ENCODE peak calls at places on chromosomes 16 and 17, in five cellular contexts. One of them, this sample, is unnamed.

GRCh38 chr17:82927311-82927660 is 87.5 kb upstream of the ZNF750 start:
- DNase-seq in K562: no peak
- DNase-seq in A549: no peak
- DNase-seq in GM12878: no peak
- DNase-seq in HepG2: no peak
- DNase-seq in this sample: no peak

GRCh38 chr17:32285770-32286517 is 20.3 kb downstream of the RHBDL3 start:
- DNase-seq in HepG2: no peak
- DNase-seq in K562: no peak
- DNase-seq in GM12878: no peak
- DNase-seq in A549: no peak
- DNase-seq in this sample: no peak

GRCh38 chr17:35973333-35974260 is 7.7 kb downstream of the CCL16 start:
- DNase-seq in GM12878: no peak
- DNase-seq in HepG2: peak
- DNase-seq in K562: no peak
- DNase-seq in A549: peak
- DNase-seq in this sample: no peak

GRCh38 chr17:14019186-14019956 is 49.9 kb upstream of the COX10 start:
- DNase-seq in GM12878: no peak
- DNase-seq in K562: peak
- DNase-seq in A549: no peak
- DNase-seq in HepG2: no peak
- DNase-seq in this sample: no peak

GRCh38 chr17:78895322-78895721 is 7.7 kb downstream of the CEP295NL start:
- DNase-seq in K562: no peak
- DNase-seq in HepG2: no peak
- DNase-seq in GM12878: no peak
- DNase-seq in A549: no peak
- DNase-seq in this sample: no peak

GRCh38 chr17:81334419-81334896 is 39.4 kb upstream of the SLC38A10 start:
- DNase-seq in HepG2: no peak
- DNase-seq in K562: no peak
- DNase-seq in A549: no peak
- DNase-seq in GM12878: no peak
- DNase-seq in this sample: no peak

GRCh38 chr16:88390760-88391496 is 8.2 kb downstream of the ZNF469 start:
- DNase-seq in GM12878: no peak
- DNase-seq in K562: no peak
- DNase-seq in A549: no peak
- DNase-seq in HepG2: no peak
- DNase-seq in this sample: no peak

GRCh38 chr16:84864266-84864955 is 44.6 kb downstream of the CRISPLD2 start:
- DNase-seq in A549: no peak
- DNase-seq in GM12878: no peak
- DNase-seq in HepG2: no peak
- DNase-seq in K562: no peak
- DNase-seq in this sample: no peak

GRCh38 chr17:39191750-39192510 is 5.5 kb downstream of the CACNB1 start:
- DNase-seq in K562: no peak
- DNase-seq in A549: no peak
- DNase-seq in GM12878: no peak
- DNase-seq in HepG2: no peak
- DNase-seq in this sample: no peak

GRCh38 chr16:69118994-69119393 is 13.4 kb downstream of the CHTF8 start:
- DNase-seq in A549: no peak
- DNase-seq in HepG2: no peak
- DNase-seq in GM12878: no peak
- DNase-seq in K562: no peak
- DNase-seq in this sample: no peak

GRCh38 chr17:7413346-7413985 is 5.8 kb downstream of the NLGN2 start:
- DNase-seq in HepG2: no peak
- DNase-seq in A549: no peak
- DNase-seq in K562: no peak
- DNase-seq in GM12878: no peak
- DNase-seq in this sample: no peak

GRCh38 chr17:27339836-27340550 is 46.1 kb downstream of the WSB1 start:
- DNase-seq in HepG2: peak
- DNase-seq in GM12878: no peak
- DNase-seq in K562: peak
- DNase-seq in A549: peak
- DNase-seq in this sample: no peak

GRCh38 chr17:43211480-43212402 is at the start of gene TMEM106A:
- DNase-seq in A549: peak
- DNase-seq in GM12878: peak
- DNase-seq in HepG2: peak
- DNase-seq in K562: no peak
- DNase-seq in this sample: peak

GRCh38 chr16:24800586-24800985 is 45.2 kb upstream of the SLC5A11 start:
- DNase-seq in A549: peak
- DNase-seq in K562: no peak
- DNase-seq in GM12878: no peak
- DNase-seq in HepG2: peak
- DNase-seq in this sample: no peak

GRCh38 chr17:74199306-74200092 is 4.0 kb upstream of the RPL38 start:
- DNase-seq in GM12878: no peak
- DNase-seq in K562: peak
- DNase-seq in HepG2: peak
- DNase-seq in A549: peak
- DNase-seq in this sample: peak

GRCh38 chr17:51439395-51440229 is 179.3 kb downstream of the UTP18 start:
- DNase-seq in GM12878: no peak
- DNase-seq in HepG2: no peak
- DNase-seq in K562: no peak
- DNase-seq in A549: no peak
- DNase-seq in this sample: no peak

GRCh38 chr16:78096386-78096785 is 3.1 kb upstream of the WWOX start:
- DNase-seq in HepG2: no peak
- DNase-seq in A549: no peak
- DNase-seq in GM12878: no peak
- DNase-seq in K562: no peak
- DNase-seq in this sample: no peak

GRCh38 chr16:79272141-79272577 is 328.4 kb downstream of the MAF start:
- DNase-seq in A549: no peak
- DNase-seq in HepG2: no peak
- DNase-seq in GM12878: no peak
- DNase-seq in K562: no peak
- DNase-seq in this sample: no peak

GRCh38 chr16:80277182-80277581 is 263.6 kb upstream of the DYNLRB2 start:
- DNase-seq in GM12878: no peak
- DNase-seq in K562: peak
- DNase-seq in A549: no peak
- DNase-seq in HepG2: no peak
- DNase-seq in this sample: peak

DNA sequence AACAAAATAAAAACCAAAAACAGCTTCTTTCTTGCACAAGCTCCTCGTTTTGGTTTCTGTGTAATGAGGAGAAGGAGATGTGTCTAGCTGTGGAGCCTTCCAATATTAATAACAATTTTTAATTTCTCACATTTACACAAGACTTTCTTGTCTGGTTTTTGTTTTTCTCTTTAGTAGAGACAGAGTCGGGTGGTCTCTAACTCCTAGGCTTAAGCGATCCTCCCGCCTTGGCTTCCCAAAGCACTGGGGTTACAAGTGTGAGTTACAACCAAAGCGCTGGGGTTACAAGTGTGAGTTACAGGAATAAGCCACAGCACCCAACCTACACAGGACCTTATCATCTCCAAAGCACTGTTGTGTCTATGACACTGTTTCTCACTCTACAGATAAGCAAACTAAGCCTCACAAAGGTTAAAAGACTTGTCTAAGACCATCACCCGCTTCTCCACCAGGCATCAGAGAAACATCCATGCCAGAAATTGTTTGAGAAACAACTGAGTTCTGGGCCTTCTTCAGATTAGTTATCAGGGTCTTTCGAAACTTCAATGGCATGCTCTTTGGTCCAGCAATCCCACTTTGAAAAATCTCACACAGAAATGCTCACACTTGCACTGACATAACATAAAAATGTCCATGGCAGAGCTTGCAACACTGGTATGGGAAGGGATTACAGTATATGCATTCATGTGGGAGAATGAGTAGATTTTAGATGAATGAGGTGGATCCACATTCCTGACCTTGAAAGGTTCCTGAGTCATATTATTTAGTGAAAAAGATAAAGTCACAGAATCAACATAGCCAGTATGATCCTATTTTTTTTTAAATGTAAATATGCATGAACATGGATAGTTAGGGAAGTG is 3.9 kb downstream of the ABAT start:
- DNase-seq in A549: peak
- DNase-seq in GM12878: no peak
- DNase-seq in K562: no peak
- DNase-seq in HepG2: peak
- DNase-seq in this sample: no peak
- TF ChIP-seq ESRRA in A549: no peak
- TF ChIP-seq ESRRA in GM12878: no peak
- TF ChIP-seq ESRRA in K562: no peak
- TF ChIP-seq ESRRA in HepG2: peak
- TF ChIP-seq ESRRA in this sample: no peak

DNA sequence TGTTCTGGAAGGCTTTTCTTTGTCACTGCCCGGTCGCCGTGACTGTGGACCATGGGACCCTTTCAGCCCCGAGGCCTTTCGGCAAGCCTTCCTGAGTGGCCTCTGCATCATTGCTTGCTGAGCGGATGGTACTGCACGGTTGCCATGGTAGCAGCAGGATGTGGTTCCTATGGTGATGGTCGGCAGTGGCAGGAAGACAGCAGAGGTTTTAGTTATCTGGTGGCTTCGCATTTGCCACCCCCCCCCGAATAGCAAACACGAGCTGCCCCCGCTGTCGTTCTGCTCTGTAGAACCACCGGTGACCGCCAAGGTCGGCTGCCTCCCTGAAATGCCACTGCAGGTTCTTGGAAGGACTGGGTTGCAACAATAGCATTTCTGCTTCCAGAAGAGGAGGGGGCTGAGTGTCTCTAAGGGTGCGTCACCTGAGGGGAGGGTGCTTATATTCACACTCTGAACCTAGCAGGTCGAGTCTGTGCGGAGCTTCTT is 76.6 kb downstream of the CMIP start:
- DNase-seq in GM12878: no peak
- DNase-seq in A549: no peak
- DNase-seq in K562: peak
- DNase-seq in HepG2: no peak
- DNase-seq in this sample: no peak
- TF ChIP-seq ESRRA in GM12878: no peak
- TF ChIP-seq ESRRA in A549: no peak
- TF ChIP-seq ESRRA in K562: no peak
- TF ChIP-seq ESRRA in HepG2: no peak
- TF ChIP-seq ESRRA in this sample: no peak

GRCh38 chr16:50684823-50685455 is 3.8 kb upstream of the SNX20 start:
- DNase-seq in A549: no peak
- DNase-seq in HepG2: no peak
- DNase-seq in K562: no peak
- DNase-seq in GM12878: no peak
- DNase-seq in this sample: no peak
- TF ChIP-seq ESRRA in A549: no peak
- TF ChIP-seq ESRRA in HepG2: no peak
- TF ChIP-seq ESRRA in K562: no peak
- TF ChIP-seq ESRRA in GM12878: no peak
- TF ChIP-seq ESRRA in this sample: no peak

GRCh38 chr17:61157246-61157887 is 242.3 kb upstream of the TBX2 start:
- DNase-seq in GM12878: no peak
- DNase-seq in HepG2: no peak
- DNase-seq in A549: peak
- DNase-seq in K562: no peak
- DNase-seq in this sample: no peak

GRCh38 chr17:61160789-61161440 is 238.7 kb upstream of the TBX2 start:
- DNase-seq in K562: no peak
- DNase-seq in GM12878: no peak
- DNase-seq in A549: no peak
- DNase-seq in HepG2: no peak
- DNase-seq in this sample: no peak

GRCh38 chr17:61158372-61158771 is 241.3 kb upstream of the TBX2 start:
- DNase-seq in GM12878: no peak
- DNase-seq in HepG2: no peak
- DNase-seq in K562: no peak
- DNase-seq in A549: peak
- DNase-seq in this sample: no peak

GRCh38 chr17:61161615-61162134 is 238.0 kb upstream of the TBX2 start:
- DNase-seq in HepG2: no peak
- DNase-seq in A549: no peak
- DNase-seq in K562: no peak
- DNase-seq in GM12878: no peak
- DNase-seq in this sample: no peak

DNA sequence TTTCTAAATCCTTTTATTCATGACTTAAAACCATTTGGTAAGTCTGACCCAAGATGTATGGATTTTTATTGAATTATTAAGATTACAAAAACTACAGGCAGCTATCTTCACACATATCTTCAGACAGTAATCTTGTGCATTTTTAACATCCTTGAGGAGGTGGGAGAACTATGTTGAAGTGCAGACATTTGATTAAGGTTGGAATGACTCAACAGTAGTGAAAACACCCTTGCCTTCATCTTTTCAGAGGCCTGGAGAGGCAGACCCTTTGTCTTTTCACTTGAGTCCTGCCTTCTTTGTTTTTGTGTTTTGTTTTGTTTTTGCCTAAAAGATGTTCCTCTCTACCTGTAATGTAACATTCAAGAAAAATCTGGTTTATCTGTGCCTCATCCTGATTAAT is 240.2 kb upstream of the TBX2 start:
- DNase-seq in GM12878: no peak
- DNase-seq in A549: peak
- DNase-seq in HepG2: no peak
- DNase-seq in K562: no peak
- DNase-seq in this sample: no peak
- TF ChIP-seq ESRRA in GM12878: no peak
- TF ChIP-seq ESRRA in A549: no peak
- TF ChIP-seq ESRRA in HepG2: no peak
- TF ChIP-seq ESRRA in K562: no peak
- TF ChIP-seq ESRRA in this sample: no peak

DNA sequence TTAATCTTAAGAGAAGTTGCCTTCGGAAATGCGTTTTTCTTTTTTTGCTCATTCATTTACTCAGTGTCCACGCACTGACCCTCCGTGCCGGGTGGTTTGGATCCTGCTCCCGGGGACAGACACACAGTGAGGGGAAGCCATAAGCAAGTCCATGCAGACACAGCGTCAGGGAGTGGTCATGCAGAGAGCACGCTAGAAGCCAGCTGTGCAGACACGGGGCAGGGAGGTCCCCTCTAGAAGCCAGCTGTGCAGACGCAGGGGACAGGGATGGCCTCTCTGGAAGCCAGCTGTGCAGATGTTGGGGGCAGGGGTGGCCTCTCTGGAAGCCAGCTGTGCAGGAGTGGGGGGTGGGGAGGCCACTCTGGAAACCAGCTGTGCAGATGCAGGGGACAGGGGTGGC is 4.8 kb downstream of the GAA start:
- DNase-seq in K562: no peak
- DNase-seq in GM12878: no peak
- DNase-seq in A549: no peak
- DNase-seq in HepG2: no peak
- DNase-seq in this sample: no peak
- TF ChIP-seq ESRRA in K562: no peak
- TF ChIP-seq ESRRA in GM12878: no peak
- TF ChIP-seq ESRRA in A549: no peak
- TF ChIP-seq ESRRA in HepG2: no peak
- TF ChIP-seq ESRRA in this sample: no peak

This sample was measured in WTC11.